ENCODE peak calls at places on chromosomes 4 and X, in four cellular contexts. One of them, this sample, is unnamed.

GRCh38 chr4:155403886-155404285 is 27.1 kb upstream of the MAP9 start:
- DNase-seq in OCI-LY7: no peak
- DNase-seq in AG04450: no peak
- DNase-seq in right lobe of liver: no peak
- DNase-seq in this sample: no peak

GRCh38 chrX:12241026-12241425 is 102.8 kb downstream of the FRMPD4 start:
- DNase-seq in AG04450: no peak
- DNase-seq in OCI-LY7: no peak
- DNase-seq in right lobe of liver: no peak
- DNase-seq in this sample: no peak

GRCh38 chr4:173170210-173170778 is 1.7 kb downstream of the GALNT7 start:
- DNase-seq in OCI-LY7: no peak
- DNase-seq in AG04450: no peak
- DNase-seq in right lobe of liver: no peak
- DNase-seq in this sample: no peak

GRCh38 chrX:123648028-123648810 is 84.6 kb downstream of the THOC2 start:
- DNase-seq in right lobe of liver: no peak
- DNase-seq in AG04450: peak
- DNase-seq in OCI-LY7: no peak
- DNase-seq in this sample: peak

GRCh38 chr4:56743550-56743949 is 62.5 kb upstream of the HOPX start:
- DNase-seq in right lobe of liver: no peak
- DNase-seq in AG04450: no peak
- DNase-seq in OCI-LY7: no peak
- DNase-seq in this sample: no peak

GRCh38 chrX:41522071-41522470 is 74.9 kb downstream of the NYX start:
- DNase-seq in right lobe of liver: no peak
- DNase-seq in OCI-LY7: no peak
- DNase-seq in AG04450: no peak
- DNase-seq in this sample: no peak

GRCh38 chrX:128365523-128365922 is 313.3 kb upstream of the ACTRT1 start:
- DNase-seq in OCI-LY7: no peak
- DNase-seq in right lobe of liver: no peak
- DNase-seq in AG04450: no peak
- DNase-seq in this sample: no peak

GRCh38 chr4:128958194-128958593 is 135.1 kb downstream of the SCLT1 start:
- DNase-seq in OCI-LY7: peak
- DNase-seq in right lobe of liver: no peak
- DNase-seq in AG04450: no peak
- DNase-seq in this sample: no peak

GRCh38 chr4:129583868-129584267 is 487.9 kb downstream of the C4orf33 start:
- DNase-seq in right lobe of liver: no peak
- DNase-seq in OCI-LY7: no peak
- DNase-seq in AG04450: no peak
- DNase-seq in this sample: no peak

GRCh38 chrX:38275615-38276014 is 51.7 kb downstream of the RPGR start:
- DNase-seq in right lobe of liver: no peak
- DNase-seq in OCI-LY7: no peak
- DNase-seq in AG04450: peak
- DNase-seq in this sample: no peak

DNA sequence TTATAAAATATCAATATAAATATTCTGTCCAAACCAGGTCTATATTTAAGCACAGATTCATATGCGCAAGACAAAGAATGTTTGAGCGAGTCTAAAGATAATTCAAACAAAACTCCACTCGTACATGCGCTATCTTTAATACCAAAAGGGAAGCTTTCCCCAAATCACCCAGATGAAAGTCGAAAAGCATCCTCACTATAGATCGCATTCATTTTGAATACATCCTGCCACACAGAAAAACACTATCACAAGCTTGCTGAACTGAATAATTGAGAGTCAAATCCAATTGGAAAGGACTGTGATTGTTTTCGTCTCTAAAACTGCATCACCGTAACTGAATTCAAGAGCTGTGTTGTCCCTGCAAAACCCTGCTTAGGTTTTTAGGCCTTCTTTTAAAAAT is 685 bp downstream of the TASL start:
- DNase-seq in right lobe of liver: no peak
- DNase-seq in OCI-LY7: no peak
- DNase-seq in AG04450: no peak
- DNase-seq in this sample: no peak
- H3K27ac ChIP-seq in right lobe of liver: no peak
- H3K27ac ChIP-seq in OCI-LY7: no peak
- H3K27ac ChIP-seq in AG04450: no peak
- H3K27ac ChIP-seq in this sample: peak

GRCh38 chr4:11281720-11282119 is 147.0 kb downstream of the HS3ST1 start:
- DNase-seq in OCI-LY7: no peak
- DNase-seq in right lobe of liver: no peak
- DNase-seq in AG04450: no peak
- DNase-seq in this sample: no peak

GRCh38 chr4:11286533-11286932 is 142.2 kb downstream of the HS3ST1 start:
- DNase-seq in OCI-LY7: no peak
- DNase-seq in right lobe of liver: no peak
- DNase-seq in AG04450: no peak
- DNase-seq in this sample: no peak
- H3K27ac ChIP-seq in OCI-LY7: no peak
- H3K27ac ChIP-seq in right lobe of liver: no peak
- H3K27ac ChIP-seq in AG04450: no peak
- H3K27ac ChIP-seq in this sample: no peak

GRCh38 chr4:94468093-94468492 is 16.4 kb downstream of the PDLIM5 start:
- DNase-seq in OCI-LY7: no peak
- DNase-seq in AG04450: no peak
- DNase-seq in right lobe of liver: no peak
- DNase-seq in this sample: no peak

GRCh38 chr4:94475794-94476193 is 24.1 kb downstream of the PDLIM5 start:
- DNase-seq in right lobe of liver: no peak
- DNase-seq in OCI-LY7: no peak
- DNase-seq in AG04450: no peak
- DNase-seq in this sample: no peak

GRCh38 chr4:94469221-94469784 is 17.6 kb downstream of the PDLIM5 start:
- DNase-seq in right lobe of liver: no peak
- DNase-seq in OCI-LY7: no peak
- DNase-seq in AG04450: no peak
- DNase-seq in this sample: no peak

GRCh38 chr4:94466923-94467322 is 15.2 kb downstream of the PDLIM5 start:
- DNase-seq in AG04450: no peak
- DNase-seq in OCI-LY7: no peak
- DNase-seq in right lobe of liver: no peak
- DNase-seq in this sample: no peak

DNA sequence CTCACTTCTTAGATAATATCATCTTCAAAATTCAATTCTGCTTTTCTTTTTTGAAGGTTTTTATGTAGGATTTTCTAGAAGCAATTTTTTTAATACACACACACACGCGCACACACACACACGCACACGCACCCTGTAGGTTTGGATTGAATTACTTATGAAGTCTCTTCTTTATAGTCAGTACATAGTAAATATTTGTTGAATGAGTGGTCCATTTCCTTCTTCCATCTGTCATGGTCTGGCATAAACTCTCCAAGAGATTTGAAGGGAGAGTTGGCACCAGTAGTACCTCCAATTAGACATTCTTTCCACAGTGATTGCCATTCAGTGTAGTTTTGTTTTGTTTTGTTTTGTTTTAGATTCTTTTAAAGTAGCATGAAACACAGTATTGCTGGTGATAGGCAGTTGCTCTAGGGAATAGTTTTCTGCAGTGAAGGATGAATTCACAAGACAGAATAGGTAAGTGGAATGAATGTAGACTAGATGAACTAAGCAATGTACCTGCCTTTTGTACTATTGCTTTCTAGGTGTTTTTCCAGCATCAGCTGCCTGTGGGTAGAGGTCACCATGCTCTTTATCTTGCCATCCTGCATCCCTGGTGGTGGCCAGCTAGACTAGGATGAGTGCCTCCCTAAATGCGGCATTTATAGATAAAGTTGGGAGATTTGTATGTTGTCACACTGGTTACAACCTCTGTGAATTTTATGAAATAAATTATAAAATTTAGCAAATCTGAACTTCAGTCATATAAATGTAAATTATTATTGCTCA is 20.5 kb downstream of the PDLIM5 start:
- DNase-seq in right lobe of liver: no peak
- DNase-seq in OCI-LY7: no peak
- DNase-seq in AG04450: no peak
- DNase-seq in this sample: no peak
- H3K27ac ChIP-seq in right lobe of liver: peak
- H3K27ac ChIP-seq in OCI-LY7: no peak
- H3K27ac ChIP-seq in AG04450: no peak
- H3K27ac ChIP-seq in this sample: no peak

GRCh38 chr4:152858934-152859333 is 77.2 kb upstream of the FHDC1 start:
- DNase-seq in AG04450: no peak
- DNase-seq in right lobe of liver: no peak
- DNase-seq in OCI-LY7: no peak
- DNase-seq in this sample: no peak
- H3K27ac ChIP-seq in AG04450: no peak
- H3K27ac ChIP-seq in right lobe of liver: no peak
- H3K27ac ChIP-seq in OCI-LY7: no peak
- H3K27ac ChIP-seq in this sample: no peak

This sample was measured in CD4-positive, CD25-positive, alpha-beta regulatory T cell.